ENCODE peak calls at places on chromosomes 11 and 22, in eight cellular contexts. One of them, this sample, is unnamed.
A peak's percentile ranks its signal among the peaks of the same experiment; 100 is the strongest.

GRCh38 chr11:24407733-24408132 is 89.1 kb upstream of the LUZP2 start:
- DNase-seq in AG04449: no peak
- DNase-seq in A549: no peak
- DNase-seq in astrocyte of the spinal cord: no peak
- DNase-seq in MM.1S: no peak
- DNase-seq in foreskin fibroblast: no peak
- DNase-seq in fibroblast of pulmonary artery: no peak
- DNase-seq in GM06990: no peak
- DNase-seq in this sample: no peak

GRCh38 chr11:130159139-130159538 is 443 bp upstream of the ST14 start:
- DNase-seq in GM06990: no peak
- DNase-seq in AG04449: no peak
- DNase-seq in fibroblast of pulmonary artery: no peak
- DNase-seq in A549: no peak
- DNase-seq in astrocyte of the spinal cord: no peak
- DNase-seq in MM.1S: no peak
- DNase-seq in foreskin fibroblast: no peak
- DNase-seq in this sample: no peak

GRCh38 chr11:134452026-134452848 is 40.2 kb upstream of the B3GAT1 start:
- DNase-seq in fibroblast of pulmonary artery: no peak
- DNase-seq in MM.1S: no peak
- DNase-seq in astrocyte of the spinal cord: no peak
- DNase-seq in A549: no peak
- DNase-seq in foreskin fibroblast: no peak
- DNase-seq in AG04449: no peak
- DNase-seq in GM06990: no peak
- DNase-seq in this sample: no peak

GRCh38 chr11:128480665-128481064 is 106.7 kb downstream of the ETS1 start:
- DNase-seq in MM.1S: no peak
- DNase-seq in fibroblast of pulmonary artery: no peak
- DNase-seq in A549: no peak
- DNase-seq in foreskin fibroblast: no peak
- DNase-seq in GM06990: no peak
- DNase-seq in AG04449: no peak
- DNase-seq in astrocyte of the spinal cord: no peak
- DNase-seq in this sample: no peak

GRCh38 chr11:76512851-76513653 is 68.2 kb downstream of the EMSY start:
- DNase-seq in A549: no peak
- DNase-seq in MM.1S: peak; percentile 17
- DNase-seq in GM06990: no peak
- DNase-seq in astrocyte of the spinal cord: peak; percentile 62
- DNase-seq in foreskin fibroblast: no peak
- DNase-seq in AG04449: no peak
- DNase-seq in fibroblast of pulmonary artery: peak; percentile 69
- DNase-seq in this sample: no peak

GRCh38 chr11:6388747-6389146 is 1.5 kb upstream of the SMPD1 start:
- DNase-seq in GM06990: no peak
- DNase-seq in A549: no peak
- DNase-seq in MM.1S: no peak
- DNase-seq in AG04449: no peak
- DNase-seq in foreskin fibroblast: no peak
- DNase-seq in fibroblast of pulmonary artery: no peak
- DNase-seq in astrocyte of the spinal cord: no peak
- DNase-seq in this sample: no peak

GRCh38 chr11:122046846-122047245 is 69.2 kb downstream of the BLID start:
- DNase-seq in A549: no peak
- DNase-seq in AG04449: peak; percentile 89
- DNase-seq in GM06990: no peak
- DNase-seq in astrocyte of the spinal cord: peak; percentile 69
- DNase-seq in foreskin fibroblast: no peak
- DNase-seq in fibroblast of pulmonary artery: peak; percentile 56
- DNase-seq in MM.1S: no peak
- DNase-seq in this sample: no peak

GRCh38 chr22:40685406-40685805 is 6.1 kb downstream of the MCHR1 start:
- DNase-seq in GM06990: no peak
- DNase-seq in fibroblast of pulmonary artery: no peak
- DNase-seq in MM.1S: no peak
- DNase-seq in AG04449: no peak
- DNase-seq in astrocyte of the spinal cord: no peak
- DNase-seq in A549: no peak
- DNase-seq in foreskin fibroblast: no peak
- DNase-seq in this sample: no peak

GRCh38 chr11:1573077-1573846 is 1.2 kb upstream of the DUSP8 start:
- DNase-seq in A549: no peak
- DNase-seq in astrocyte of the spinal cord: no peak
- DNase-seq in GM06990: no peak
- DNase-seq in MM.1S: no peak
- DNase-seq in AG04449: no peak
- DNase-seq in fibroblast of pulmonary artery: no peak
- DNase-seq in foreskin fibroblast: no peak
- DNase-seq in this sample: no peak

GRCh38 chr11:32390712-32391111 is 44.6 kb downstream of the WT1 start:
- DNase-seq in foreskin fibroblast: no peak
- DNase-seq in MM.1S: no peak
- DNase-seq in astrocyte of the spinal cord: no peak
- DNase-seq in GM06990: no peak
- DNase-seq in AG04449: no peak
- DNase-seq in fibroblast of pulmonary artery: no peak
- DNase-seq in A549: no peak
- DNase-seq in this sample: no peak

GRCh38 chr11:32382339-32383049 is 52.8 kb downstream of the WT1 start:
- DNase-seq in fibroblast of pulmonary artery: peak; percentile 65
- DNase-seq in MM.1S: no peak
- DNase-seq in astrocyte of the spinal cord: no peak
- DNase-seq in foreskin fibroblast: no peak
- DNase-seq in AG04449: no peak
- DNase-seq in A549: no peak
- DNase-seq in GM06990: no peak
- DNase-seq in this sample: no peak

GRCh38 chr11:32388871-32389770 is 46.2 kb downstream of the WT1 start:
- DNase-seq in A549: no peak
- DNase-seq in GM06990: peak; percentile 13
- DNase-seq in AG04449: no peak
- DNase-seq in MM.1S: no peak
- DNase-seq in fibroblast of pulmonary artery: peak; percentile 56
- DNase-seq in astrocyte of the spinal cord: no peak
- DNase-seq in foreskin fibroblast: no peak
- DNase-seq in this sample: no peak

GRCh38 chr11:32386770-32387377 is 48.5 kb downstream of the WT1 start:
- DNase-seq in GM06990: no peak
- DNase-seq in AG04449: no peak
- DNase-seq in MM.1S: no peak
- DNase-seq in foreskin fibroblast: peak; percentile 10
- DNase-seq in A549: no peak
- DNase-seq in astrocyte of the spinal cord: peak; percentile 35
- DNase-seq in fibroblast of pulmonary artery: peak; percentile 92
- DNase-seq in this sample: no peak

GRCh38 chr11:32385998-32386397 is 49.3 kb downstream of the WT1 start:
- DNase-seq in astrocyte of the spinal cord: peak; percentile 37
- DNase-seq in AG04449: no peak
- DNase-seq in GM06990: no peak
- DNase-seq in A549: peak; percentile 61
- DNase-seq in foreskin fibroblast: peak; percentile 3
- DNase-seq in fibroblast of pulmonary artery: peak; percentile 81
- DNase-seq in MM.1S: peak; percentile 27
- DNase-seq in this sample: no peak
- TF ChIP-seq CTCF in astrocyte of the spinal cord: peak; percentile 71
- TF ChIP-seq CTCF in AG04449: peak; percentile 8
- TF ChIP-seq CTCF in GM06990: peak; percentile 31
- TF ChIP-seq CTCF in A549: peak; percentile 53
- TF ChIP-seq CTCF in foreskin fibroblast: peak; percentile 26
- TF ChIP-seq CTCF in fibroblast of pulmonary artery: peak; percentile 84
- TF ChIP-seq CTCF in MM.1S: peak; percentile 36
- TF ChIP-seq CTCF in this sample: no peak

DNA sequence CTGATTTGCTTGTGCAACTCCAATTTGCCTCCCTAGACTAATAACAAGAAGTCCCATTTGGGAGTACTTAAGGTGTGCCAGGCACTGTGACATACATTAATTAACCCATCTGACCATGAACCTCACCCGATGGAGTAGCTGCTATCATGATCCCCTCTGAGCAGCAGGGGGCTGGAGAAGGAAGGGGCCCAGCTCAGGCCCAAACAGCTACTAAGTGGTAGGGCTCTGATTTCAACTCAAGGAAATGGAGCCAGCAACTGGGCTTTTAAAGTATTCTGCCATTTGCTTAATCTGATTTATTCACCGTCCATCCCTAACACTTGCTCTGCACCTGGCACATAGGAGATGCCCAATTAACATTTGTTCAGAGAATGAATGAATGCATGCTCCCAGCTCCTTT is 1.2 kb downstream of the CRYBB1 start:
- DNase-seq in foreskin fibroblast: no peak
- DNase-seq in astrocyte of the spinal cord: no peak
- DNase-seq in GM06990: no peak
- DNase-seq in fibroblast of pulmonary artery: no peak
- DNase-seq in AG04449: no peak
- DNase-seq in MM.1S: peak; percentile 23
- DNase-seq in A549: no peak
- DNase-seq in this sample: no peak
- H3K4me3 ChIP-seq in foreskin fibroblast: no peak overlapping the region
- H3K4me3 ChIP-seq in astrocyte of the spinal cord: no peak overlapping the region
- H3K4me3 ChIP-seq in GM06990: no peak overlapping the region
- H3K4me3 ChIP-seq in fibroblast of pulmonary artery: no peak overlapping the region
- H3K4me3 ChIP-seq in AG04449: no peak overlapping the region
- H3K4me3 ChIP-seq in MM.1S: peak overlapping the region; percentile 30
- H3K4me3 ChIP-seq in A549: no peak overlapping the region
- H3K4me3 ChIP-seq in this sample: no peak overlapping the region

DNA sequence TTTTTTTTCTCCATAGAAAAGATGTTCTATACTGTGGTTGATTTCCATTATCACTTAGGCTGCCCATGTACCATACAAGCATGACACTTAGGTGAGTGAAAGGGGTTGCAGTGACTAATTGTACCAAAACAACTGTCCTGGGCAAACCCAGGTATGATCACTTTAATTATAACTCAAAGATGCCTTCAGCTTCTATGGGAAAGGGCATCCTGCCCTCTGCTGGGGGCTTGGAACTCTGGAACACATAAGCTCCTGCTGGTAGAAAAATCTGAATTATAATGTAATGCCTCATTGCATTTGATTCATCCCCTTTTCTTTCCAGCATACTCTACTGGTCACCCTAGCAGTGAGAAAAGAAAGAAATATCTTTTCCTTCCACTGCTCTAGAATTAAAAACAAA is 206.3 kb downstream of the DDX10 start:
- DNase-seq in A549: no peak
- DNase-seq in astrocyte of the spinal cord: peak; percentile 81
- DNase-seq in GM06990: no peak
- DNase-seq in AG04449: no peak
- DNase-seq in fibroblast of pulmonary artery: peak; percentile 78
- DNase-seq in MM.1S: peak; percentile 13
- DNase-seq in foreskin fibroblast: peak; percentile 57
- DNase-seq in this sample: no peak
- TF ChIP-seq CTCF in A549: peak; percentile 54
- TF ChIP-seq CTCF in astrocyte of the spinal cord: peak; percentile 78
- TF ChIP-seq CTCF in GM06990: peak; percentile 42
- TF ChIP-seq CTCF in AG04449: peak; percentile 55
- TF ChIP-seq CTCF in fibroblast of pulmonary artery: peak; percentile 76
- TF ChIP-seq CTCF in MM.1S: peak; percentile 48
- TF ChIP-seq CTCF in foreskin fibroblast: peak; percentile 71
- TF ChIP-seq CTCF in this sample: peak; percentile 47

GRCh38 chr11:68297812-68298658 is 14.4 kb upstream of the LRP5 start:
- DNase-seq in fibroblast of pulmonary artery: peak; percentile 68
- DNase-seq in MM.1S: peak; percentile 65
- DNase-seq in astrocyte of the spinal cord: peak; percentile 53
- DNase-seq in AG04449: no peak
- DNase-seq in foreskin fibroblast: peak; percentile 53
- DNase-seq in GM06990: peak; percentile 83
- DNase-seq in A549: peak; percentile 82
- DNase-seq in this sample: peak; percentile 25
- H3K4me3 ChIP-seq in fibroblast of pulmonary artery: no peak overlapping the region
- H3K4me3 ChIP-seq in MM.1S: no peak overlapping the region
- H3K4me3 ChIP-seq in astrocyte of the spinal cord: no peak overlapping the region
- H3K4me3 ChIP-seq in AG04449: no peak overlapping the region
- H3K4me3 ChIP-seq in foreskin fibroblast: no peak overlapping the region
- H3K4me3 ChIP-seq in GM06990: no peak overlapping the region
- H3K4me3 ChIP-seq in A549: peak overlapping the region; percentile 27
- H3K4me3 ChIP-seq in this sample: no peak overlapping the region

DNA sequence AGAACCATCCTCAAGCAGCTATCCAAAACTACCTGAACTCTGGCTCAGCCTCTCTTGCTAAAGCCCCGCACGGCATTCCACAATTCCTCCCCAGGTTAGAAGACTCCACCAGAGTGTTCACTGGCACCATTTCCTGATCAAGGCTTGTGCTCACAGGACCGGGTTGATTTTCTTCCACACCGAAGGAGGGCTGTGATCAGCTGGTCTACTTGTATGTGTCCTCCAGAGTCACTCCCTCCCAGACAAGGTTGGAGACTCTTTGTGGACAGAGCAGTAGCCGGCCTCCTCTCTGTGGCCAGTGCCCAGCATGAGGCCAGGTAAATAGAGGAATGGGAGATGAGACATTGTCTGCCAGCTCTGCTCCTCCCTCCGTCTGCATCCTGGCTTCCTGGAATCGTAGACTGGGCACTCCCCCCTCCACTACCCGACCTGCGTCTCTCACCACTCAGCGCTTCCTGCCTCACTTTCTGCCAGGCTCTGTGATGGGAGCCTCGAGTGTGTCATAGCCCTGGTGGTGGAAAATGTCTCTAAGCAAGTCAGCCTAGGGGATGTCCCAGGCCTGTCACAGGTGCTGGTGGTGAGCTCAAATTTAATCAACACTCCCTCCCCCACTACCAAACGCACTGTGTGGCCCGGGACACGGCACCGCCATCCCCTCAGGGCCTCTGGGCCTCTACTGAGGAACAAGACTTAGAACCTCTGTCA is 12.5 kb upstream of the TMPRSS6 start:
- DNase-seq in GM06990: peak; percentile 70
- DNase-seq in astrocyte of the spinal cord: peak; percentile 6
- DNase-seq in MM.1S: peak; percentile 76
- DNase-seq in foreskin fibroblast: peak; percentile 10
- DNase-seq in A549: no peak
- DNase-seq in fibroblast of pulmonary artery: peak; percentile 38
- DNase-seq in AG04449: no peak
- DNase-seq in this sample: peak; percentile 69
- TF ChIP-seq CTCF in GM06990: no peak
- TF ChIP-seq CTCF in astrocyte of the spinal cord: no peak
- TF ChIP-seq CTCF in MM.1S: peak; percentile 11
- TF ChIP-seq CTCF in foreskin fibroblast: no peak
- TF ChIP-seq CTCF in A549: no peak
- TF ChIP-seq CTCF in fibroblast of pulmonary artery: no peak
- TF ChIP-seq CTCF in AG04449: no peak
- TF ChIP-seq CTCF in this sample: peak; percentile 37

GRCh38 chr11:126793596-126793995 is 207.0 kb downstream of the KIRREL3 start:
- DNase-seq in AG04449: no peak
- DNase-seq in astrocyte of the spinal cord: no peak
- DNase-seq in fibroblast of pulmonary artery: peak; percentile 43
- DNase-seq in A549: no peak
- DNase-seq in MM.1S: no peak
- DNase-seq in foreskin fibroblast: no peak
- DNase-seq in GM06990: no peak
- DNase-seq in this sample: no peak
- H3K4me3 ChIP-seq in AG04449: no peak overlapping the region
- H3K4me3 ChIP-seq in astrocyte of the spinal cord: no peak overlapping the region
- H3K4me3 ChIP-seq in fibroblast of pulmonary artery: no peak overlapping the region
- H3K4me3 ChIP-seq in A549: no peak overlapping the region
- H3K4me3 ChIP-seq in MM.1S: no peak overlapping the region
- H3K4me3 ChIP-seq in foreskin fibroblast: no peak overlapping the region
- H3K4me3 ChIP-seq in GM06990: no peak overlapping the region
- H3K4me3 ChIP-seq in this sample: no peak overlapping the region

This sample was measured in GM12864.